ENCODE peak calls at places on chromosome 6, in five cellular contexts. One of them, this sample, is unnamed.

GRCh38 chr6:9205645-9206044 is 770.3 kb upstream of the SLC35B3 start:
- DNase-seq in endothelial cell: no peak
- DNase-seq in AG10803: peak; percentile 9
- DNase-seq in RPMI7951: peak; percentile 55
- DNase-seq in heart right ventricle: no peak
- DNase-seq in this sample: no peak

GRCh38 chr6:145801021-145801420 is 13.6 kb downstream of the FBXO30 start:
- DNase-seq in RPMI7951: no peak
- DNase-seq in heart right ventricle: no peak
- DNase-seq in endothelial cell: no peak
- DNase-seq in AG10803: no peak
- DNase-seq in this sample: no peak

GRCh38 chr6:135240711-135241110 is 59.6 kb downstream of the MYB start:
- DNase-seq in RPMI7951: no peak
- DNase-seq in AG10803: no peak
- DNase-seq in heart right ventricle: no peak
- DNase-seq in endothelial cell: no peak
- DNase-seq in this sample: no peak

GRCh38 chr6:157264701-157265100 is 58.6 kb downstream of the TMEM242 start:
- DNase-seq in endothelial cell: no peak
- DNase-seq in heart right ventricle: no peak
- DNase-seq in RPMI7951: no peak
- DNase-seq in AG10803: no peak
- DNase-seq in this sample: no peak

GRCh38 chr6:133646021-133646682 is 242.8 kb upstream of the TCF21 start:
- DNase-seq in heart right ventricle: no peak
- DNase-seq in RPMI7951: peak; percentile 74
- DNase-seq in AG10803: peak; percentile 95
- DNase-seq in endothelial cell: no peak
- DNase-seq in this sample: no peak

GRCh38 chr6:52454556-52454955 is 34.4 kb downstream of the EFHC1 start:
- DNase-seq in RPMI7951: peak; percentile 33
- DNase-seq in endothelial cell: no peak
- DNase-seq in heart right ventricle: no peak
- DNase-seq in AG10803: no peak
- DNase-seq in this sample: no peak

GRCh38 chr6:100464910-100465700 is at the start of gene SIM1:
- DNase-seq in heart right ventricle: peak; percentile 43
- DNase-seq in AG10803: peak; percentile 94
- DNase-seq in RPMI7951: peak; percentile 83
- DNase-seq in endothelial cell: peak; percentile 87
- DNase-seq in this sample: peak; percentile 86

GRCh38 chr6:34334796-34335416 is 57.6 kb downstream of the NUDT3 start:
- DNase-seq in AG10803: peak; percentile 21
- DNase-seq in heart right ventricle: no peak
- DNase-seq in endothelial cell: no peak
- DNase-seq in RPMI7951: no peak
- DNase-seq in this sample: no peak

GRCh38 chr6:150652848-150653613 is 53.3 kb downstream of the PLEKHG1 start:
- DNase-seq in AG10803: no peak
- DNase-seq in heart right ventricle: no peak
- DNase-seq in RPMI7951: no peak
- DNase-seq in endothelial cell: no peak
- DNase-seq in this sample: no peak

GRCh38 chr6:149032599-149033405 is 284.7 kb upstream of the TAB2 start:
- DNase-seq in RPMI7951: peak; percentile 97
- DNase-seq in endothelial cell: no peak
- DNase-seq in AG10803: peak; percentile 93
- DNase-seq in heart right ventricle: no peak
- DNase-seq in this sample: no peak

GRCh38 chr6:63663882-63664281 is 28.3 kb downstream of the PHF3 start:
- DNase-seq in AG10803: no peak
- DNase-seq in RPMI7951: no peak
- DNase-seq in endothelial cell: no peak
- DNase-seq in heart right ventricle: no peak
- DNase-seq in this sample: no peak

GRCh38 chr6:70956451-70957283 is at the start of gene B3GAT2:
- DNase-seq in AG10803: peak; percentile 21
- DNase-seq in endothelial cell: peak; percentile 36
- DNase-seq in heart right ventricle: no peak
- DNase-seq in RPMI7951: no peak
- DNase-seq in this sample: peak; percentile 66

GRCh38 chr6:33208089-33208967 is at the start of gene RING1:
- DNase-seq in heart right ventricle: peak; percentile 90
- DNase-seq in AG10803: peak; percentile 76
- DNase-seq in RPMI7951: peak; percentile 77
- DNase-seq in endothelial cell: peak; percentile 68
- DNase-seq in this sample: peak; percentile 85

GRCh38 chr6:111631930-111632460 is 26.3 kb upstream of the TRAF3IP2 start:
- DNase-seq in AG10803: peak; percentile 20
- DNase-seq in endothelial cell: no peak
- DNase-seq in heart right ventricle: no peak
- DNase-seq in RPMI7951: peak; percentile 16
- DNase-seq in this sample: peak; percentile 54

GRCh38 chr6:73585566-73586415 is 65.0 kb upstream of the EEF1A1 start:
- DNase-seq in heart right ventricle: no peak
- DNase-seq in RPMI7951: peak; percentile 87
- DNase-seq in AG10803: peak; percentile 77
- DNase-seq in endothelial cell: peak; percentile 15
- DNase-seq in this sample: no peak

GRCh38 chr6:139308284-139308916 is 16.6 kb upstream of the TXLNB start:
- DNase-seq in AG10803: no peak
- DNase-seq in heart right ventricle: no peak
- DNase-seq in RPMI7951: no peak
- DNase-seq in endothelial cell: no peak
- DNase-seq in this sample: no peak

GRCh38 chr6:98648211-98648914 is 186.0 kb upstream of the POU3F2 start:
- DNase-seq in AG10803: no peak
- DNase-seq in endothelial cell: no peak
- DNase-seq in heart right ventricle: no peak
- DNase-seq in RPMI7951: no peak
- DNase-seq in this sample: no peak